ENCODE peak calls at places on chromosomes 6 and 20, in four cellular contexts. F is GM10248; U is CD4-positive, alpha-beta T cell; P is endothelial cell of umbilical vein. I is an unnamed sample.

GRCh38 chr20:63344616-63345327 is 16.4 kb downstream of the CHRNA4 start:
- DNase-seq in U (no peak), P (no peak), F (no peak), I (no peak)

GRCh38 chr20:43942661-43943285 is 28.1 kb downstream of the TOX2 start:
- DNase-seq in U (no peak), P (peak; percentile 78), F (peak; percentile 77), I (no peak)

GRCh38 chr6:81304486-81304885 is 448.0 kb downstream of the TENT5A start:
- DNase-seq in F (no peak), U (no peak), P (peak; percentile 33), I (no peak)

GRCh38 chr6:149545258-149545753 is 537 bp downstream of the PPIL4 start:
- DNase-seq in P (peak; percentile 86), U (peak; percentile 81), F (peak; percentile 39), I (peak; percentile 55)

GRCh38 chr6:17091122-17091521 is 10.7 kb upstream of the STMND1 start:
- DNase-seq in P (no peak), F (no peak), U (no peak), I (no peak)

GRCh38 chr20:18005990-18006364 is 37.2 kb downstream of the MGME1 start:
- DNase-seq in U (no peak), P (no peak), F (no peak), I (no peak)

GRCh38 chr20:24241466-24241865 is 228.0 kb upstream of the SYNDIG1 start:
- DNase-seq in U (no peak), F (no peak), P (no peak), I (no peak)

GRCh38 chr6:121222656-121223055 is 111.6 kb downstream of the TBC1D32 start:
- DNase-seq in F (no peak), P (peak; percentile 21), U (no peak), I (no peak)

GRCh38 chr20:58875541-58876134 is 23.1 kb downstream of the GNAS start:
- DNase-seq in U (no peak), P (peak; percentile 55), F (no peak), I (no peak)

GRCh38 chr6:167097770-167098169 is 25.1 kb upstream of the CCR6 start:
- DNase-seq in P (no peak), F (no peak), U (no peak), I (no peak)

GRCh38 chr20:45946149-45946970 is 11.9 kb downstream of the PCIF1 start:
- DNase-seq in P (no peak), F (no peak), U (no peak), I (no peak)

GRCh38 chr6:16836186-16836981 is 75.1 kb upstream of the ATXN1 start:
- DNase-seq in P (no peak), F (peak; percentile 56), U (no peak), I (no peak)

GRCh38 chr6:128098000-128098581 is 197.2 kb upstream of the THEMIS start:
- DNase-seq in P (no peak), U (no peak), F (no peak), I (no peak)

GRCh38 chr6:79526897-79527296 is 10.3 kb downstream of the LCA5 start:
- DNase-seq in U (no peak), F (no peak), P (no peak), I (no peak)

GRCh38 chr20:48090784-48091183 is 305.5 kb upstream of the SULF2 start:
- DNase-seq in P (no peak), F (no peak), U (no peak), I (no peak)

GRCh38 chr6:36595168-36595818 is 1.1 kb downstream of the SRSF3 start:
- DNase-seq in F (no peak), P (peak; percentile 52), U (no peak), I (no peak)

GRCh38 chr6:33856655-33857054 is 52.9 kb upstream of the MLN start:
- DNase-seq in P (no peak), F (no peak), U (peak; percentile 61), I (no peak)

GRCh38 chr6:127446356-127446755 is 12.8 kb downstream of the KIAA0408 start:
- DNase-seq in U (no peak), P (no peak), F (no peak), I (no peak)

GRCh38 chr6:45625191-45625664 is 247.5 kb upstream of the SUPT3H start:
- DNase-seq in F (no peak), U (no peak), P (no peak), I (no peak)

GRCh38 chr6:42735976-42736375 is 9.9 kb downstream of the TBCC start:
- DNase-seq in P (no peak), F (peak; percentile 3), U (no peak), I (no peak)

GRCh38 chr6:148037496-148037895 is 305.1 kb upstream of the SASH1 start:
- DNase-seq in P (no peak), F (no peak), U (no peak), I (no peak)

GRCh38 chr6:141675957-141676356 is 456.8 kb upstream of the GJE1 start:
- DNase-seq in U (no peak), P (peak; percentile 26), F (no peak), I (no peak)

GRCh38 chr6:161346717-161347504 is 73.0 kb upstream of the AGPAT4 start:
- DNase-seq in P (no peak), F (no peak), U (no peak), I (no peak)

GRCh38 chr20:59933849-59934585 is 580 bp upstream of the SYCP2 start:
- DNase-seq in U (peak; percentile 62), P (peak; percentile 56), F (peak; percentile 88), I (peak; percentile 68)

GRCh38 chr20:32680544-32681174 is 6.9 kb upstream of the C20orf203 start:
- DNase-seq in U (no peak), P (no peak), F (no peak), I (no peak)

GRCh38 chr6:42010185-42010872 is 40.0 kb upstream of the TAF8 start:
- DNase-seq in U (no peak), P (peak; percentile 6), F (no peak), I (no peak)

GRCh38 chr6:41373367-41373918 is 38.0 kb downstream of the NCR2 start:
- DNase-seq in F (no peak), P (no peak), U (no peak), I (no peak)

I was measured in T-helper 17 cell.